ENCODE peak calls at places on chromosomes 16 and 17, in six cellular contexts. I is colonic mucosa, W is ascending aorta, F is ovary, U is fibroblast of lung, O is heart left ventricle. A is an unnamed sample.

GRCh38 chr16:13935408-13935807 is 15.5 kb downstream of the ERCC4 start:
- DNase-seq in O (no peak), U (no peak), W (no peak), I (no peak), F (no peak), A (no peak)

GRCh38 chr16:54817432-54817831 is 113.2 kb upstream of the IRX5 start:
- DNase-seq in O (peak), I (no peak), W (no peak), U (no peak), F (no peak), A (no peak)

GRCh38 chr17:74130276-74130675 is 73.2 kb upstream of the RPL38 start:
- DNase-seq in I (no peak), U (no peak), F (no peak), W (no peak), O (no peak), A (no peak)

GRCh38 chr17:62950067-62950466 is 16.0 kb upstream of the TANC2 start:
- DNase-seq in U (peak), I (peak), F (no peak), W (peak), O (peak), A (no peak)

GRCh38 chr17:80992077-80992947 is 671 bp downstream of the CHMP6 start:
- DNase-seq in I (no peak), O (no peak), U (no peak), F (peak), W (no peak), A (no peak)

GRCh38 chr17:37478187-37478586 is 11.5 kb upstream of the DUSP14 start:
- DNase-seq in U (peak), O (no peak), W (no peak), F (no peak), I (no peak), A (no peak)

GRCh38 chr16:29675811-29676643 is 3.0 kb upstream of the QPRT start:
- DNase-seq in O (no peak), F (no peak), U (peak), W (no peak), I (no peak), A (no peak)

GRCh38 chr16:55280622-55281021 is 43.4 kb upstream of the IRX6 start:
- DNase-seq in I (no peak), O (no peak), F (no peak), U (no peak), W (no peak), A (no peak)

GRCh38 chr16:74657873-74658642 is 8.6 kb downstream of the RFWD3 start:
- DNase-seq in U (no peak), I (no peak), W (no peak), O (no peak), F (no peak), A (no peak)

GRCh38 chr16:54694651-54695050 is 236.0 kb upstream of the IRX5 start:
- DNase-seq in F (no peak), O (no peak), I (no peak), W (no peak), U (no peak), A (no peak)

GRCh38 chr17:57389474-57389873 is 133.2 kb downstream of the MSI2 start:
- DNase-seq in F (no peak), I (no peak), W (no peak), U (no peak), O (no peak), A (no peak)

GRCh38 chr17:47297661-47298400 is 25.9 kb upstream of the EFCAB13 start:
- DNase-seq in O (no peak), F (no peak), I (no peak), U (peak), W (peak), A (no peak)

GRCh38 chr17:17445925-17446665 is 30.7 kb upstream of the MED9 start:
- DNase-seq in W (no peak), I (peak), O (peak), U (peak), F (no peak), A (no peak)

GRCh38 chr17:76532072-76532651 is 5.3 kb downstream of the CYGB start:
- DNase-seq in I (no peak), F (no peak), U (no peak), W (no peak), O (no peak), A (no peak)

GRCh38 chr16:86142801-86143236 is 243.9 kb downstream of the IRF8 start:
- DNase-seq in F (no peak), U (no peak), O (no peak), W (no peak), I (no peak), A (no peak)

GRCh38 chr16:1310832-1311200 is 1.4 kb downstream of the UBE2I start:
- DNase-seq in W (no peak), U (no peak), I (no peak), F (no peak), O (no peak), A (no peak)

GRCh38 chr17:29345066-29345465 is 45.1 kb upstream of the TAOK1 start:
- DNase-seq in O (no peak), U (no peak), F (no peak), I (no peak), W (no peak), A (no peak)

GRCh38 chr16:31386157-31386984 is 6.8 kb upstream of the ITGAD start:
- DNase-seq in F (no peak), W (no peak), I (no peak), U (no peak), O (no peak), A (no peak)

GRCh38 chr17:39595294-39595693 is 12.4 kb downstream of the NEUROD2 start:
- DNase-seq in O (no peak), F (no peak), I (no peak), W (no peak), U (no peak), A (no peak)

GRCh38 chr16:49824600-49824999 is 31.3 kb downstream of the ZNF423 start:
- DNase-seq in W (no peak), I (no peak), O (no peak), U (no peak), F (no peak), A (no peak)

GRCh38 chr16:64589836-64590235 is 532.0 kb downstream of the CDH11 start:
- DNase-seq in I (no peak), O (no peak), U (peak), F (no peak), W (no peak), A (no peak)

GRCh38 chr17:68048996-68049395 is 13.5 kb downstream of the KPNA2 start:
- DNase-seq in U (no peak), F (no peak), O (no peak), I (no peak), W (peak), A (no peak)

GRCh38 chr17:75531724-75532090 is 6.2 kb downstream of the LLGL2 start:
- DNase-seq in W (no peak), F (no peak), I (no peak), U (no peak), O (no peak), A (no peak)

GRCh38 chr16:4682616-4683254 is 10.6 kb upstream of the NUDT16L1 start:
- DNase-seq in F (peak), W (no peak), O (no peak), I (no peak), U (peak), A (no peak)

GRCh38 chr17:40554646-40555295 is 10.5 kb downstream of the CCR7 start:
- DNase-seq in I (no peak), O (no peak), F (no peak), U (no peak), W (peak), A (peak)

GRCh38 chr16:69839798-69840409 is 77.8 kb downstream of the WWP2 start:
- DNase-seq in W (no peak), I (peak), U (peak), F (no peak), O (peak), A (peak)

GRCh38 chr17:81409190-81409935 is 14.1 kb downstream of the BAHCC1 start:
- DNase-seq in F (no peak), W (no peak), U (no peak), I (no peak), O (no peak), A (no peak)

GRCh38 chr17:66638707-66639479 is 196.0 kb upstream of the CACNG5 start:
- DNase-seq in F (no peak), O (no peak), W (no peak), I (no peak), U (no peak), A (no peak)

GRCh38 chr17:64183815-64184397 is 54.0 kb upstream of the ERN1 start:
- DNase-seq in O (no peak), W (no peak), I (no peak), U (peak), F (no peak), A (no peak)

DNA sequence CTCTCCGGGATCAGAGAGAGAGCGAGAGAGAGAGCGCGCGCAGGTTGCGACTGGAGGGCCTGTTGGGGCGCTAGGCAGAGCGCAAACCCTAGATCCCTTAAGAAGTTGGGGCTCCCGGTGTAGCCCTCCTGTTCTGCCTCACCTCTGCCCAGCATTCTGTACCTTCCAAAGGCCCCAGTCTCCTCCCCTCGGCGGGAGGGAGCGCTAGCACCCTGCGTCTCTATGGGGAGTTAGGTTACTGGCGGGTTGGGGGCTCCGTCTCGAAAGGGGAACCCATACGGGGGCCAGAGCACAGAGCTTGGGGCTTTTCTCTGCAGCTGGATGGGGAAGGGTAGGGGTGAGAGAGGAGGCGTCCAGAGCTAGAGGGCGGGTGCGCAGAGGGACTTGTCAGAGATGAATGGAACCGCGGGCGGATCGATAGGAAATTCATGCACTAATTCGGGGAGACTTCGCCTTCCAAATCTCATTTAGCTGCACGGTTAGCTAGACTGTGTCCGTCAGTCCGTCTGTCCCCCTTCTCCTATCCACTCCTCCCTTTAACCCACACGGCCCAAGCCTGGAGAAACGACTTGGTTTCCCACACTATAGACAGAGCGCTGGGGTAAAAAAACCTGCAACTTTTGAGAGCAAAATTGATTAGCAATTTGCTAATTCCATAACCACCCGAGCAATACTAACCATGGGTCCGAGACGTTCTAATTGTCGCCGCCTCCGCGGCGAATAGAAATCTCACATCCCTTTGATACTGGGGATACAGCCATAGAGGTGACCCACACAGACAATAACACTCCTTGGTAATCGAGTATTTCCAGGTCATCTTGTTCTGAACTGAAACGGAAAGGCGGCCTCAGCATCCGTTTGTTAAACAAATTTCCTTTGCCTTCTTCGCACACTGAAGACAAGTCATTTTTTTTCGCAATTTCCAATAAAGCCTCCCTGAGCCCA is 738 bp upstream of the HOXB4 start:
- DNase-seq in F (no peak), I (no peak), W (no peak), U (peak), O (no peak), A (no peak)
- H3K4me3 ChIP-seq in F (peak), I (peak), W (peak), U (peak), O (peak), A (no peak)

DNA sequence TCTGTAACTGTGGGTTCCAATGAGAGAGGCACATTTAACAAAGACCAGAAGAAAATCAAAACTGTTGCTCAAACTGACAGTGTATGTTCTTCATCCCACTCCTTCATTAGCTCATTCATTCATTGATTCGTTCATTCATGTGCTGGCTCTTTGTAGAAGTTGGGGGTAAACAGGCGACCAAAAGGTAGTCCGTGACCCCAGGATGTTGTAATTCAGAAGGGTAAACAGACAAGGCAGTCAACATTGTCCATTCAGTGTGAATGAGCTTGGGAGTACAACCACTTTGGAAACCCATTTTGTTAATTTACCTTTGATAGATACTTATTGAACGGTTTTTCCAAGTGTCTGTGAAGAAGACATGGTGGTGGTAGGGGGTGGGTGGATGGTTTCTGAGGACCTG is 26.1 kb downstream of the CDH13 start:
- DNase-seq in U (no peak), I (no peak), O (no peak), W (no peak), F (no peak), A (no peak)
- H3K27ac ChIP-seq in U (peak), I (no peak), O (no peak), W (no peak), F (no peak), A (no peak)

DNA sequence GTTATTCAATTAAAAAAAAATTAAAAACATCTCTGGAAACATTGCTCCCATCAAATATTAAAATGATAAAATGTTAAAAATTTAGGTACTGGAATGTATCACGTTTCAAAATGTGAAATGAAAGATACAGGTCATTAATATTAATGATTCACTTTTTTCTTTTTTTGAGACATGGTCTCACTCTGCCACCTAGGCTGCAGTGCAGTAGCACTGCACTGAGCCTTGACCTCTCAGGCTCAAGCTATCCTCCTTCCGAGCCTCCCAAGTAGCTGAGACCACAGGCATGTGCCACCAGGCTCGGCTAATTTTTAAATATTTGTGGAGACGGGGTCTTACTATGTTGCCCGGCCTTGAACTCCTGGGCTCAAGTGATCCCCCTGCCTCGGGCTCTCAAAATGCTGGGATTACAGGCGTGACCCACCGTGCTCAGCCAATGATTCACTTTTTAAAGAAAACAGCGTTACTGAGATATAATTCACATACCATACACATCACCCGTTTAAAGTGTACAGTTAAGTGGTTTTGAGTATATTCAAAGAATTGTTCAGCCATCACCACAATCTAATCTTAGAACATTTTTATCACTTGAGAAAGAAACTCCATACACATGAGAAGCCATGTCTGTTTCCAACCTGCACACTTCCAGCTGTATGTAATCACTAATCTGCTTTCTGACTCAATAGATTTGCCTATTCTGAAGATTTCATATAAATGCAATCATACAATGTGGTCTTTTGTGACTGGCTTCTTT is 19.1 kb upstream of the NETO2 start:
- DNase-seq in O (no peak), F (no peak), W (no peak), I (no peak), U (no peak), A (no peak)
- TF ChIP-seq CTCF in O (peak), F (no peak), W (no peak), I (no peak), U (no peak), A (no peak)

DNA sequence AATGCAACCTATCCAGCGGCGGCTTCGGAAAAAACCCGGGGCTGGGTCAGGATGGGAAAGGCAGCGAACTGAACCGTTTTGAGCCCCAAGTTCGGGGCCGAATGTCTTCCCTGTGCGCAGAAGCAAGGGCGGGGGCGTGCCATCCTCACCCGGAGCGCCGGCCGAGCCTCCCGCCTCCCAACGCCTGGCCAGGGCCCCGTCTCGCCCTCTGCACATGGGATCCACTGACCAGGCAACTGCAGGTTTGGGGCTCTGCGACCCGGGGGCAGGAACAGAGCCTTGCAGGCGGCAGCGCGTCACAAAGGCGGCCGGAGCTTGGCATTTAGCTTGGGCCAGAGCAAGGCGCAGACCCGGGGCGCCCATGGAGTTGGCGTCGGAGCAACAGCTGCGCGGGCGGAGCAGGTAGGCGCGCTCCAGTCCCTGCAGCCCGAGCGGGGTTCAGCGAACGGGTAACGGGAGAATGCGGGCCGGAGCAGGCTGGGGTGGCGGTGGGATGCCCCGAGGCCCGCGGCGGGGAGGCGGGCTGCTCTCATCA is at the start of gene FBXO39:
- DNase-seq in W (no peak), I (no peak), U (no peak), F (peak), O (no peak), A (no peak)
- H3K4me3 ChIP-seq in W (no peak), I (no peak), U (peak), F (no peak), O (no peak), A (no peak)

GRCh38 chr17:9213311-9213655 is 192.0 kb downstream of the NTN1 start:
- DNase-seq in F (no peak), U (no peak), O (no peak), W (no peak), I (no peak), A (no peak)
- H3K27ac ChIP-seq in F (no peak), U (no peak), O (no peak), W (no peak), I (no peak), A (no peak)